ENCODE peak calls at places on chromosomes 16 and 17, in six cellular contexts. L is heart right ventricle, R is SK-N-SH, B is kidney, W is osteoblast, U is A549. V is an unnamed sample.

GRCh38 chr17:7184091-7184488 is 4.9 kb upstream of the ASGR1 start:
- DNase-seq in L (no peak), R (no peak), B (peak), W (no peak), U (peak), V (peak)

GRCh38 chr17:14197582-14197981 is 39.1 kb downstream of the CDRT15 start:
- DNase-seq in L (no peak), R (no peak), B (no peak), W (no peak), U (no peak), V (no peak)

GRCh38 chr17:20266806-20267458 is 200.4 kb downstream of the LGALS9B start:
- DNase-seq in L (no peak), R (no peak), B (no peak), W (peak), U (no peak), V (no peak)

GRCh38 chr16:67271446-67271845 is 7.9 kb upstream of the PLEKHG4 start:
- DNase-seq in L (no peak), R (no peak), B (peak), W (peak), U (no peak), V (peak)

GRCh38 chr16:56269824-56270684 is 78.8 kb downstream of the GNAO1 start:
- DNase-seq in L (peak), R (no peak), B (no peak), W (peak), U (peak), V (no peak)

GRCh38 chr17:20086416-20087074 is 77.4 kb downstream of the SPECC1 start:
- DNase-seq in L (no peak), R (peak), B (no peak), W (no peak), U (no peak), V (no peak)

GRCh38 chr16:50038756-50039529 is 13.9 kb downstream of the CNEP1R1 start:
- DNase-seq in L (peak), R (no peak), B (no peak), W (no peak), U (no peak), V (no peak)

GRCh38 chr16:81106826-81107503 is 10.8 kb upstream of the GCSH start:
- DNase-seq in L (no peak), R (no peak), B (peak), W (peak), U (no peak), V (no peak)

GRCh38 chr16:75820672-75821071 is 94.4 kb upstream of the CPHXL start:
- DNase-seq in L (no peak), R (no peak), B (no peak), W (peak), U (peak), V (no peak)

GRCh38 chr17:72588961-72589360 is 468.1 kb downstream of the SOX9 start:
- DNase-seq in L (no peak), R (no peak), B (peak), W (peak), U (peak), V (no peak)

GRCh38 chr17:77716289-77716929 is 242.1 kb upstream of the TNRC6C start:
- DNase-seq in L (no peak), R (no peak), B (no peak), W (no peak), U (no peak), V (no peak)

GRCh38 chr16:88924834-88925539 is 52.0 kb downstream of the CBFA2T3 start:
- DNase-seq in L (no peak), R (peak), B (no peak), W (peak), U (peak), V (no peak)

GRCh38 chr16:66247516-66248089 is 118.9 kb upstream of the CDH5 start:
- DNase-seq in L (no peak), R (no peak), B (no peak), W (peak), U (no peak), V (peak)

GRCh38 chr16:72877374-72878028 is 170.4 kb downstream of the ZFHX3 start:
- DNase-seq in L (no peak), R (no peak), B (no peak), W (peak), U (peak), V (no peak)

GRCh38 chr17:57255182-57255775 is 1.0 kb upstream of the MSI2 start:
- DNase-seq in L (no peak), R (no peak), B (no peak), W (no peak), U (no peak), V (no peak)
- TF ChIP-seq CTCF in L (no peak), R (no peak), B (no peak), W (no peak), U (no peak), V (no peak)

DNA sequence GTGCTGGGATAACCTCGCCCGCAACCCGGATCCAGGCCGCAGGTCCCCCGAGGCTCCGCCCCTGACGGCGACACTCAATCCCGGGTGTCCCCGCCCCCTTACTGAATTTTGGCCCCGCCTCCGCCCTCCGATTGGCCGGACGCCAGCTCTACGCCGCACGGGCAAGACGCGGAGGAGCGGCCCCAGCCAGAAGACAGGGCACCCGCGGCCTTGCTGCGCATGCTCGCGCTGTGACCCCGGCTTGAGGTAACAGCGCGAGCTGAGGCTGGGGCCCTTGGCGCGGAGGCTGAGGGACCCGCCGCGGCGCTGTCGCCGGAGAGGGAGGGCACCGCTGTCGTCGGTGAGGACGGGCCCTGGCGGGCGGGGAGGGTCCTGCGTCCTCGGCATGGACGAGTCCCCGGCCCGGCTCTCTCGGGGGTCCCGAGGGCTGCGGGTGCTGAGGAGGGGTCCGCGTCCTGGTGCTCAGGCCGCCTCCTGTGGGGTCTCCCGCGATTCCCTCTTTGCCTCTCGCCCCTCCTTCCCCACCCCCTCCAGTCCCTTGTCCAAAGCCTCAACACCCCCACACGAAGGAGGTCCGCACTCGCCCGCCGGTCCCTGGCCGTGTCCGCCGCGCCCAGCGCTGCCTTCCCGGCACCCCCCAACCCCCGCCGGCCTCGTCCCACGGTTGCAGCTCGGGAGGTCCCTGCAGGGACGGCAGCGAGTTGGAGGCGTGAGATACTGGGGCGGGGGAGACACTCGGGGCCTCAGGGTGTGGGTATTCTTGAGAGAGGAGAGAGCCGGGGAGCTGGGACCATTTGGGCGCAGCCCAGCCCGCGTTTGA is at the start of gene FLYWCH2:
- DNase-seq in L (peak), R (peak), B (peak), W (peak), U (peak), V (peak)
- TF ChIP-seq CTCF in L (no peak), R (no peak), B (no peak), W (no peak), U (no peak), V (peak)

DNA sequence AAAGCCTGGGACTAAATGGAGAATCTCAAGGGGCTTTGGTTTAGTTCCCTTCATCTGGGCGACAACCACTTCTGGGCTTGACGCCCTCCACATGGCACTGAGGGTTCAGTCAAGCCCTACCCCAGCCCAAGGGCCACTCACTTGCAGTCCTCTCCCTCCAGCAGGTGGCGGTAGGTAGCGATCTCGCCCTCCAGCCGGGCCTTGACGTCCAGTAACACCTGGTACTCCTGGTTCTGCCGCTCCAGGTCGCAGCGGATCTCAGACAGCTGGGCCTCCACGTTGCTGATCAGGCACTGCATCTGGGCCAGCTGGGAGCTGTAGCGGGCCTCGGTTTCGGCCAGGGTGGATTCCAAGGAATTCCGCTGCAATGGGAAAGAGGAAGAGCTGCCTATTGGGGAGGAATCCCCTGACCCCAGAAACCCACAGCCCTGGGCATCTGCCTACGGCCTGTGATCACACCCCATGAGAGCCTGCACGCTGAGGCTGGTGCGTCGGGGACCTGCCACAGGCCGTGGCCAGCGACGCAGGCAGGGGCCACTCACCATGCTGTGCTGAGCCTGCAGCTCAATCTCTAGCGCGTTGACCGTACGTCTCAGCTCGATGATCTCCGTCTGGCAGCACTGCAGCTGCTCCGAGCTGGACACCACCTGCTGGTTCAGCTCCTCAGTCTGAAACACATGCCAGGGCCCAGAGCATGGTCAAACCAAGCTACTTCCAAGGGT is 2.7 kb downstream of the KRT36 start:
- DNase-seq in L (no peak), R (peak), B (no peak), W (no peak), U (peak), V (peak)
- TF ChIP-seq CTCF in L (no peak), R (peak), B (peak), W (peak), U (peak), V (peak)

GRCh38 chr16:12574721-12575120 is 229.0 kb downstream of the CPPED1 start:
- DNase-seq in L (no peak), R (no peak), B (no peak), W (no peak), U (no peak), V (peak)

GRCh38 chr16:12575288-12575687 is 228.4 kb downstream of the CPPED1 start:
- DNase-seq in L (no peak), R (no peak), B (no peak), W (no peak), U (no peak), V (peak)

GRCh38 chr16:12572316-12572985 is 231.2 kb downstream of the CPPED1 start:
- DNase-seq in L (no peak), R (no peak), B (no peak), W (no peak), U (no peak), V (peak)

GRCh38 chr16:12573300-12573699 is 230.4 kb downstream of the CPPED1 start:
- DNase-seq in L (no peak), R (no peak), B (no peak), W (no peak), U (no peak), V (peak)

DNA sequence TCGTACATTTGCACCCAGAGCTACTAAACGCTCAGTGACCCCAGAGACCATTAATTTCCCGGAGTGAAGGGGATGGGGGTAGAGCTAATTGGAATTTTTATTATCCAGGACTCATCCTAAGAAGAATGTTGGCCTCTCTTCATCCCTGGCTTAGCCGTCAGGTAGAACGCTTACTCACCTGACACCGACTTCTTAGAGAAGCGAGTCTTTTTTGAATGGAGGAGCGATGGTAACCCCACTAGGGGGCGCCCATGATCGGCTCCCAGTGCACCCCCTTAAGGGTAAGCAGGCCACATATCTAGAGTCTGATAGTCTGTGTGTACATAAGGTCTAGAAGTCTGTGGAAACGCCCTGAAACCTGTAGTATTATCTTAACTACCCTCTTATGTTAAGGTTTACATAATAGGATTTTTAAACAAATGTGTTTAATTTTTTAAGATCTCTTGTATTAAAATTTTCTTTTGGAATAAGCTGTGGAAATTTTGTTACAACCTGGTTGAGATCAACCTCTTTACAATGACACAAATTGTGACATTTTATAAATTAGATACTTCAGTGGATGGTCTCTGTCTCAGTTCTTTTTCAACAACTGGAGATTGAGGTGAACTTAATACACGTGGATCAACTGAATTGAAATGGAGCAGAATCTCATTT is 229.8 kb downstream of the CPPED1 start:
- DNase-seq in L (peak), R (peak), B (no peak), W (peak), U (peak), V (peak)
- TF ChIP-seq CTCF in L (no peak), R (peak), B (peak), W (peak), U (peak), V (peak)

GRCh38 chr16:8869212-8869987 is 594 bp upstream of the CARHSP1 start:
- DNase-seq in L (no peak), R (peak), B (no peak), W (peak), U (no peak), V (no peak)

GRCh38 chr16:8872071-8872470 is 3.3 kb upstream of the CARHSP1 start:
- DNase-seq in L (no peak), R (no peak), B (no peak), W (no peak), U (no peak), V (no peak)

GRCh38 chr16:8874388-8874787 is 5.6 kb upstream of the CARHSP1 start:
- DNase-seq in L (no peak), R (no peak), B (no peak), W (peak), U (no peak), V (no peak)

GRCh38 chr16:8868272-8869211 is at the start of gene CARHSP1:
- DNase-seq in L (peak), R (peak), B (peak), W (peak), U (peak), V (no peak)

DNA sequence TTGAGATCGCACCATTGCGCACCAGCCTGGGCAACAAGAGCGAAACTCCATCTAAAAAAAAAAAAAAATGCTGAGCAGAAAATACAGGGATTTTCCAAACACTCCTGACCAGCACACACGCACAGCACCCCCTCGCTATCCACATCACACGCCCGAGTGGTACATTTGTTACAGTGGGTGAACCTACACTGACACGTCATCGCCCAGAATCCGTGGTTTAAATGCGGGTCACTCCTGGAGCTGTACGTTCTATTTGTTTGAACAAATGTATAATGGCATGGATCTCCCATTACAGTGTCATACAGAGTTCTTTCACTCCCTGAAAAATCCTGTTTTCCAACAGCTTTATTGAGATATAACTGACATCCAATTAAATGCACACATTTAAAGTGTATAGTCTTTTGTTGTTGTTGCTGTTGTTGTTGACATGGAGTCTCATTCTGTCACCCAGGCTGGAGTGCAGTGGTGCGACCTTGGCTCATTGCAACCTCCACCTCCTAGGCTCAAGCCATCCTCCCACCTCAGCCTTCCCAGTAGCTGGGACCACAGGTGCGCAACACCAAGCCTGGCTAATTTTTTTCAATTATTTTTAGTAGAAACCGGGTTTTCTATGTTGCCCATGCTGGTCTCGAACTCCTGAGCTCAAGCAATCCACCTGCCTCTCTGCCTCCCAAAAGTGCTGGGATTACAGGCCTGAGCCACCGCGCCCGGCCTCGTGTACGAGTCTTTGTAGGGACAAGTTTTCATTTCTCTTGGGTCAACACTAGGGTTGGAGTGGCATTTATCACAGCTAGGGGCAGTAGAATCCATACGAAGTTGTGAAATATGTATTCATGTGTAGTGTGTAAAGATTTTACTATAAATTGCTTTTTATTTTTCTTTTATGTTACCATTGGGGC is 4.4 kb upstream of the CARHSP1 start:
- DNase-seq in L (no peak), R (no peak), B (no peak), W (no peak), U (no peak), V (no peak)
- TF ChIP-seq CTCF in L (no peak), R (peak), B (no peak), W (peak), U (peak), V (peak)

GRCh38 chr17:76432712-76433336 is 20.1 kb downstream of the UBE2O start:
- DNase-seq in L (no peak), R (no peak), B (no peak), W (no peak), U (peak), V (no peak)
- TF ChIP-seq CTCF in L (peak), R (peak), B (no peak), W (peak), U (peak), V (peak)

V was measured in chondrocyte.